ENCODE peak calls at places on chromosomes 4 and X, in eight cellular contexts. V, Y, C, Z, I, N, F and X are unnamed samples. For H3K9me3 and H3K4me1, the result is how much of the 10 kb centered on the place peaks cover.

GRCh38 chrX:23857935-23858334 is 49.8 kb downstream of the APOO start:
- DNase-seq in V (no peak), Y (no peak), C (no peak), Z (no peak), I (no peak), N (no peak), F (no peak), X (no peak)

GRCh38 chr4:56003606-56004005 is 54.9 kb downstream of the CEP135 start:
- DNase-seq in V (no peak), Y (no peak), C (no peak), Z (no peak), I (no peak), N (no peak), F (no peak), X (no peak)

GRCh38 chr4:15295421-15296162 is 132.2 kb upstream of the C1QTNF7 start:
- DNase-seq in V (no peak), Y (no peak), C (no peak), Z (no peak), I (no peak), N (no peak), F (no peak), X (no peak)

GRCh38 chr4:83025563-83025962 is 9.4 kb upstream of the COPS4 start:
- DNase-seq in V (no peak), Y (no peak), C (no peak), Z (no peak), I (no peak), N (no peak), F (no peak), X (no peak)

GRCh38 chr4:37453361-37454262 is 209.1 kb downstream of the NWD2 start:
- DNase-seq in V (peak), Y (peak), C (peak), Z (peak), I (peak), N (peak), F (peak), X (peak)

GRCh38 chrX:115562492-115562872 is 1.5 kb downstream of the PLS3 start:
- DNase-seq in V (no peak), Y (no peak), C (no peak), Z (no peak), I (peak), N (no peak), F (no peak), X (no peak)

GRCh38 chr4:73345399-73345975 is 58.6 kb upstream of the ALB start:
- DNase-seq in V (no peak), Y (no peak), C (no peak), Z (no peak), I (no peak), N (no peak), F (no peak), X (no peak)

GRCh38 chr4:47577779-47578553 is 92.9 kb downstream of the ATP10D start:
- DNase-seq in V (no peak), Y (peak), C (no peak), Z (no peak), I (no peak), N (no peak), F (no peak), X (no peak)

GRCh38 chr4:48830706-48831531 is at the start of gene OCIAD1:
- DNase-seq in V (peak), Y (peak), C (peak), Z (peak), I (peak), N (peak), F (peak), X (peak)

GRCh38 chr4:182826391-182826790 is 90.8 kb downstream of the DCTD start:
- DNase-seq in V (no peak), Y (no peak), C (no peak), Z (no peak), I (no peak), N (no peak), F (no peak), X (no peak)

GRCh38 chrX:19852014-19853005 is 35.1 kb downstream of the SH3KBP1 start:
- DNase-seq in V (no peak), Y (no peak), C (no peak), Z (no peak), I (peak), N (no peak), F (no peak), X (peak)

GRCh38 chrX:40755291-40756249 is 20.2 kb upstream of the MED14 start:
- DNase-seq in V (no peak), Y (no peak), C (no peak), Z (peak), I (no peak), N (no peak), F (peak), X (peak)

GRCh38 chrX:47179221-47179927 is 14.3 kb upstream of the UBA1 start:
- DNase-seq in V (no peak), Y (no peak), C (no peak), Z (peak), I (peak), N (no peak), F (peak), X (peak)

GRCh38 chr4:142475663-142476062 is 370.4 kb downstream of the INPP4B start:
- DNase-seq in V (no peak), Y (no peak), C (no peak), Z (no peak), I (peak), N (no peak), F (no peak), X (no peak)

GRCh38 chr4:16037901-16038300 is 45.9 kb downstream of the PROM1 start:
- DNase-seq in V (no peak), Y (no peak), C (no peak), Z (no peak), I (no peak), N (no peak), F (no peak), X (no peak)

GRCh38 chr4:30948653-30949052 is 228.5 kb downstream of the PCDH7 start:
- DNase-seq in V (no peak), Y (no peak), C (no peak), Z (no peak), I (peak), N (no peak), F (no peak), X (no peak)

GRCh38 chrX:117972681-117973080 is 143.9 kb downstream of the KLHL13 start:
- DNase-seq in V (no peak), Y (no peak), C (no peak), Z (no peak), I (peak), N (no peak), F (no peak), X (no peak)

GRCh38 chr4:25792200-25792791 is 70.5 kb downstream of the SEL1L3 start:
- DNase-seq in V (no peak), Y (no peak), C (no peak), Z (no peak), I (no peak), N (no peak), F (no peak), X (no peak)

GRCh38 chr4:98377626-98378025 is 116.4 kb downstream of the RAP1GDS1 start:
- DNase-seq in V (no peak), Y (no peak), C (no peak), Z (no peak), I (no peak), N (no peak), F (no peak), X (no peak)

GRCh38 chr4:138650917-138651564 is 364.5 kb upstream of the NOCT start:
- DNase-seq in V (no peak), Y (peak), C (no peak), Z (no peak), I (peak), N (no peak), F (no peak), X (no peak)

GRCh38 chrX:151396042-151396826 is 772 bp upstream of the VMA21 start:
- DNase-seq in V (peak), Y (no peak), C (peak), Z (peak), I (no peak), N (no peak), F (no peak), X (peak)

GRCh38 chrX:153774576-153775292 is 6.1 kb upstream of the SRPK3 start:
- DNase-seq in V (peak), Y (no peak), C (no peak), Z (no peak), I (no peak), N (no peak), F (peak), X (peak)

DNA sequence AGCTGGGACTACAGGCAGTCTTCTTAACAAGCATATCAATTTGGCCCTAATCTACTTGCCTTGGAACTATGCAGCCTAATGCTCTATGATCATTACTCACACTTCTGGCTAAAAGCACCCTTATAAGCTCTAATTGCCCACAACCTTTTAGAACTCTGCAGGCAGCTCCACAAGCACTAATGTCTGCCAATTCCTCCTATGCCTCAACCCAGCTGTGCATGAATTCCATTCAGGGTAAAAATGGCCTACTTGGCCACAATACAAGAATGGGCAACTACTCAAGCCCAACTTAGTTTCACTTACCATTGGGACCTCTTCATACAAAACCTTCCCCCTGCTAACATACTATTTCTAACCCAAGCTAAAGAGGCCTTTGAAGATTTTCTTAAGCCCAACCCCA is 51.7 kb downstream of the ZNF718 start:
- DNase-seq in V (no peak), Y (no peak), C (no peak), Z (no peak), I (no peak), N (no peak), F (no peak), X (no peak)
- H3K4me3 ChIP-seq in V (no peak), Y (no peak), C (no peak), Z (no peak), I (no peak), N (no peak), F (no peak), X (no peak)

GRCh38 chr4:109614015-109614414 is 54.0 kb downstream of the MCUB start:
- DNase-seq in V (no peak), Y (no peak), C (no peak), Z (no peak), I (no peak), N (no peak), F (no peak), X (no peak)

GRCh38 chr4:109607976-109608375 is 47.9 kb downstream of the MCUB start:
- DNase-seq in V (no peak), Y (no peak), C (no peak), Z (no peak), I (no peak), N (no peak), F (no peak), X (no peak)

GRCh38 chr4:109614466-109614865 is 54.4 kb downstream of the MCUB start:
- DNase-seq in V (no peak), Y (no peak), C (no peak), Z (no peak), I (no peak), N (no peak), F (no peak), X (no peak)

GRCh38 chr4:109609431-109609830 is 49.4 kb downstream of the MCUB start:
- DNase-seq in V (no peak), Y (no peak), C (no peak), Z (no peak), I (no peak), N (no peak), F (no peak), X (no peak)

GRCh38 chr4:109611045-109611616 is 51.1 kb downstream of the MCUB start:
- DNase-seq in V (no peak), Y (no peak), C (no peak), Z (no peak), I (no peak), N (no peak), F (no peak), X (no peak)
- H3K9me3 ChIP-seq in V (under half), Y (under half), C (under half), Z (under half), I (under half), N (under half), F (under half), X (under half)

DNA sequence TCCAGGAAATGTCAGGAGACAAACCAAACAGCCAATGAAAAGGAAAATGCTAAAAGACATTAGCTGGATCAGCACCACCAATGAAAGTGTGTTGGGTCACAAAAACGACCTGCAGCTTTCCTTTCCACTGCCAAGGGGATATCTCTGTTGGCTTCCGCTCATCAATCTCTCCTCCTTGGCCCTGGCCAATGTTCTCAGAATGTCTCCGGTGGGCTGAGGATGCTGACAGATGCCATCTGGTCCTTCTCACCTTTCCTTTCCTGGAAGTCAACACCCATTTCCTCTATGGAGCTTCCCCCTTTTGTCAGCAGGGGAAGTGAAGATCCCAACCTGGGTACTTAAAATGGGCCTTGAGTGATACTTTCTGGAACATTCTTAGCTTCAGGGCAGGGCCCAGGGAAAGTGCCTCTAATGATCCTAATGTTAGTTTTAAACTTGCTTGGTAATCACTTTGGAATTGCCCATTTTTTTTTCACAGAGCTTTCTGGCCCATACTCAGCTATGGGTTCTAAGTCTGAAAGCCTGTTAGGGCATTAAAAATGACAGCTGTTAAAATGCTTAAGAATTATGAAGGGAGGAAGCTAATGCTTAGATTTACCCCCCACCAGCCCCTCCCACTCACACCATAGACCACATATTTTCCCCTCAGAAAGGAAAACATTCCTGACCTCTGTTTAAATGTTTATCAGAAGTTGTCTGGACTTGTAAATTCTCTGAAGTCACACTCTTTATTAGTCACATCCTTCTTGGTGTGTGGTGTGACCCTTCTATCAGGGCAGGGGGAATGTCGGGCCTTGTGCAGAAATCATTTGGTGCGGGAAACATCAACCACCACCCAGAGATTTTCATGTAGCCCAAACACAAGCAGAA is 29.2 kb downstream of the IGFBP7 start:
- DNase-seq in V (no peak), Y (no peak), C (no peak), Z (no peak), I (peak), N (no peak), F (peak), X (peak)
- H3K4me1 ChIP-seq in V (under half), Y (under half), C (under half), Z (under half), I (half or more), N (under half), F (under half), X (under half)

GRCh38 chr4:40193018-40193571 is 3.7 kb upstream of the RHOH start:
- DNase-seq in V (no peak), Y (no peak), C (no peak), Z (no peak), I (no peak), N (peak), F (no peak), X (no peak)
- H3K4me3 ChIP-seq in V (no peak), Y (no peak), C (peak), Z (no peak), I (no peak), N (peak), F (no peak), X (no peak)